ENCODE peak calls at places on chromosomes 6 and 20, in four cellular contexts. I is neuronal stem cell, W is H9, P is IMR-90. Y is an unnamed sample.

GRCh38 chr6:63757826-63758225 is 122.2 kb downstream of the PHF3 start:
- DNase-seq in P (no peak), W (no peak), I (no peak), Y (no peak)

GRCh38 chr6:111551521-111552231 is 54.0 kb downstream of the TRAF3IP2 start:
- DNase-seq in I (no peak), P (no peak), W (no peak), Y (no peak)

GRCh38 chr6:169702640-169703246 is 817 bp downstream of the C6orf120 start:
- DNase-seq in P (peak; percentile 19), I (no peak), W (no peak), Y (no peak)

GRCh38 chr6:48933136-48933535 is 529.9 kb downstream of the MMUT start:
- DNase-seq in I (no peak), W (no peak), P (no peak), Y (no peak)

GRCh38 chr6:113057567-113058053 is 710.5 kb downstream of the RFPL4B start:
- DNase-seq in I (no peak), P (peak; percentile 50), W (no peak), Y (no peak)

GRCh38 chr6:28269492-28269891 is 2.5 kb downstream of the ZSCAN26 start:
- DNase-seq in I (no peak), W (no peak), P (peak; percentile 92), Y (no peak)

GRCh38 chr6:145214570-145214969 is 520.8 kb downstream of the EPM2A start:
- DNase-seq in P (peak; percentile 39), I (peak; percentile 8), W (no peak), Y (no peak)

GRCh38 chr20:6630494-6630893 is 137.0 kb upstream of the BMP2 start:
- DNase-seq in W (no peak), P (no peak), I (no peak), Y (no peak)

GRCh38 chr6:34517966-34518365 is 38.2 kb downstream of the SPDEF start:
- DNase-seq in P (no peak), W (no peak), I (no peak), Y (no peak)

GRCh38 chr20:51187318-51187717 is 164.4 kb upstream of the KCNG1 start:
- DNase-seq in W (peak; percentile 20), P (no peak), I (no peak), Y (no peak)

GRCh38 chr6:132797975-132798819 is at the start of gene SLC18B1:
- DNase-seq in I (peak; percentile 51), W (peak; percentile 67), P (peak; percentile 26), Y (peak; percentile 87)

GRCh38 chr6:16778521-16778920 is 17.3 kb upstream of the ATXN1 start:
- DNase-seq in P (no peak), W (no peak), I (no peak), Y (no peak)

GRCh38 chr6:165842291-165842936 is 179.4 kb upstream of the PDE10A start:
- DNase-seq in P (no peak), W (peak; percentile 55), I (no peak), Y (no peak)

GRCh38 chr6:17600527-17601388 is 656 bp downstream of the FAM8A1 start:
- DNase-seq in W (peak; percentile 64), I (peak; percentile 24), P (peak; percentile 12), Y (peak; percentile 81)

GRCh38 chr20:41037172-41037571 is 8.6 kb downstream of the TOP1 start:
- DNase-seq in W (no peak), P (no peak), I (no peak), Y (no peak)

GRCh38 chr6:24720131-24720603 is 1.2 kb upstream of the C6orf62 start:
- DNase-seq in W (peak; percentile 30), P (peak; percentile 28), I (peak; percentile 32), Y (no peak)

GRCh38 chr6:15534970-15535369 is 127.9 kb downstream of the DTNBP1 start:
- DNase-seq in W (no peak), I (no peak), P (no peak), Y (no peak)

GRCh38 chr20:21693322-21693721 is 12.1 kb upstream of the PAX1 start:
- DNase-seq in P (no peak), W (peak; percentile 73), I (no peak), Y (peak; percentile 79)

GRCh38 chr20:41004561-41005360 is 23.9 kb upstream of the TOP1 start:
- DNase-seq in I (no peak), P (peak; percentile 44), W (no peak), Y (no peak)

GRCh38 chr6:14278436-14278835 is 160.9 kb downstream of the CD83 start:
- DNase-seq in I (no peak), P (no peak), W (peak; percentile 55), Y (no peak)

GRCh38 chr6:106536863-106537262 is 92.4 kb downstream of the RTN4IP1 start:
- DNase-seq in I (no peak), W (no peak), P (peak; percentile 41), Y (no peak)

GRCh38 chr6:167957626-167958025 is 39.8 kb upstream of the KIF25 start:
- DNase-seq in W (no peak), P (no peak), I (no peak), Y (no peak)

GRCh38 chr6:152815230-152815922 is 64.8 kb downstream of the VIP start:
- DNase-seq in W (no peak), I (no peak), P (no peak), Y (no peak)

GRCh38 chr6:156175971-156176421 is 601.2 kb upstream of the ARID1B start:
- DNase-seq in I (peak; percentile 59), W (peak; percentile 76), P (no peak), Y (peak; percentile 73)

GRCh38 chr20:58634818-58635665 is 16.0 kb upstream of the STX16 start:
- DNase-seq in I (no peak), W (no peak), P (peak; percentile 61), Y (no peak)

GRCh38 chr6:43744490-43744889 is 25.5 kb upstream of the VEGFA start:
- DNase-seq in P (no peak), W (peak; percentile 25), I (no peak), Y (no peak)

GRCh38 chr20:32780749-32781402 is 18.7 kb downstream of the DNMT3B start:
- DNase-seq in P (no peak), I (peak; percentile 72), W (peak; percentile 64), Y (no peak)

GRCh38 chr20:53829706-53830521 is 236.3 kb upstream of the ZNF217 start:
- DNase-seq in P (peak; percentile 51), I (no peak), W (no peak), Y (no peak)

GRCh38 chr6:82924799-82925535 is 140.7 kb downstream of the UBE3D start:
- DNase-seq in W (no peak), I (no peak), P (peak; percentile 67), Y (no peak)

GRCh38 chr6:114785235-114786127 is 442.7 kb upstream of the HS3ST5 start:
- DNase-seq in W (no peak), P (no peak), I (no peak), Y (no peak)

GRCh38 chr6:33288942-33289783 is at the start of the genes PFDN6 and WDR46:
- DNase-seq in W (peak; percentile 89), I (peak; percentile 78), P (peak; percentile 88), Y (no peak)

GRCh38 chr6:150211700-150212615 is 69.1 kb downstream of the PPP1R14C start:
- DNase-seq in P (no peak), I (no peak), W (peak; percentile 20), Y (no peak)

GRCh38 chr20:45920795-45921617 is 9.1 kb upstream of the PLTP start:
- DNase-seq in W (no peak), P (no peak), I (no peak), Y (no peak)

GRCh38 chr20:45918779-45919535 is 7.0 kb upstream of the PLTP start:
- DNase-seq in P (peak; percentile 21), I (no peak), W (no peak), Y (no peak)

GRCh38 chr20:45918182-45918737 is 6.3 kb upstream of the PLTP start:
- DNase-seq in P (peak; percentile 77), I (no peak), W (no peak), Y (no peak)

GRCh38 chr20:45919951-45920794 is 8.2 kb upstream of the PLTP start:
- DNase-seq in P (peak; percentile 75), W (no peak), I (no peak), Y (no peak)

DNA sequence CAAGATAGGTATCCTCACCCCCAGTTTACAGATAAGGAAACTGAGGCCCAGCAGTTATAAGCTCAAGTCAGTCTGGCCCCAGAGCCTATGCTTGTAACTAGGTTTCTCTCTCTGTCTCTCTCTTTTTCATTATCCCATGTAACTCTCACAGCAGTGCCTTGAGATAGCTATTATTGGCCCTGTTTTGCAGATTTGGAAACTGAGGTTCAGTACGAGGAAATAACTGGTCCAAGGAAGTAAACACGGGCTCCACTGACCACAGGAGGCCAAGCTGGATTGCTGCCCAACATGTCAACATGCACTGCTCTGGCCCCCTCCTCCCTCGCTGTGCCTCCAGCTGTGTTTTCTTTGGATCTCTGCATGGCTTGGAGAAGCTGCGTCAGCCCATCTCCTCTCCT is 7.6 kb upstream of the PLTP start:
- DNase-seq in P (peak; percentile 94), W (no peak), I (no peak), Y (no peak)
- H2BK120ac ChIP-seq in P (peak overlapping the region; percentile 43), W (no peak overlapping the region), I (no peak overlapping the region), Y (no peak overlapping the region)

GRCh38 chr20:35979528-35979927 is 11.1 kb downstream of the CNBD2 start:
- DNase-seq in W (no peak), P (no peak), I (no peak), Y (no peak)
- H3K14ac ChIP-seq in W (no peak overlapping the region), P (no peak overlapping the region), I (no peak overlapping the region), Y (no peak overlapping the region)

GRCh38 chr20:19401096-19401495 is 188.7 kb downstream of the SLC24A3 start:
- DNase-seq in P (no peak), W (no peak), I (no peak), Y (no peak)

GRCh38 chr20:19405958-19406357 is 193.5 kb downstream of the SLC24A3 start:
- DNase-seq in I (no peak), W (no peak), P (no peak), Y (no peak)

GRCh38 chr20:19406371-19406770 is 193.9 kb downstream of the SLC24A3 start:
- DNase-seq in I (no peak), W (no peak), P (no peak), Y (no peak)

GRCh38 chr20:19404836-19405235 is 192.4 kb downstream of the SLC24A3 start:
- DNase-seq in W (no peak), I (no peak), P (no peak), Y (no peak)

DNA sequence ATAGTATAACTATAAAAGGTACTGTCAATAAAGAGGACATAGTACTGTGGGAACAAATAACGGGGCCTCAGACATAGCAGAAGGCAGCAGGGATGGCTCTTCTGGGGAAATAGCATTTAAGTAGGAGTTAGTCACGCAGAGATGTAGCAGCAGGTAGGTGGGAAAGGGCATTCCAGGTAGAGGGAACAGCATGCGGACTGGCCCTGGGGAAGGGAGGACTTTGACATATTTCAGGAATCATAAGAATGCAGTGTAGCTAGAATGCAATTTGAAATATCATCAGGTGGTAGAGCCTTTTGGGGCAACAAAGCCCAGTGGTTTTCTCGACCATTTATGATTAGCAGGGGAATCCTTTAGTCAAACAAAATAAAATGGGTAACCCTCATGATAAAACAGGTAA is 191.1 kb downstream of the SLC24A3 start:
- DNase-seq in P (no peak), I (no peak), W (no peak), Y (no peak)
- H2BK120ac ChIP-seq in P (no peak overlapping the region), I (no peak overlapping the region), W (no peak overlapping the region), Y (no peak overlapping the region)

GRCh38 chr6:119301429-119301828 is 48.1 kb downstream of the MAN1A1 start:
- DNase-seq in I (no peak), P (no peak), W (no peak), Y (no peak)
- H3K14ac ChIP-seq in I (no peak overlapping the region), P (no peak overlapping the region), W (no peak overlapping the region), Y (no peak overlapping the region)